ENCODE peak calls at places on chromosomes 5 and 9, in four cellular contexts. S is neural progenitor cell, Q is A549, K is choroid plexus epithelial cell. E is an unnamed sample.

GRCh38 chr5:569358-569867 is 42.7 kb upstream of the CEP72 start:
- DNase-seq in S (no peak), K (no peak), Q (no peak), E (peak)

GRCh38 chr5:107805819-107806218 is 135.1 kb upstream of the EFNA5 start:
- DNase-seq in K (no peak), S (peak), Q (no peak), E (no peak)

GRCh38 chr9:70563010-70563409 is 148.6 kb upstream of the KLF9 start:
- DNase-seq in S (no peak), Q (no peak), K (no peak), E (no peak)

GRCh38 chr9:93674580-93675335 is 98.4 kb downstream of the PHF2 start:
- DNase-seq in Q (no peak), K (no peak), S (no peak), E (peak)

GRCh38 chr5:38672059-38672791 is 115.8 kb upstream of the LIFR start:
- DNase-seq in S (no peak), K (peak), Q (peak), E (no peak)

GRCh38 chr5:161400583-161400982 is 145.9 kb downstream of the GABRB2 start:
- DNase-seq in S (no peak), K (no peak), Q (no peak), E (no peak)

GRCh38 chr5:15008476-15008875 is 136.9 kb upstream of the ANKH start:
- DNase-seq in Q (peak), K (peak), S (no peak), E (peak)

GRCh38 chr9:128160603-128160987 is 530 bp downstream of the BBLN start:
- DNase-seq in S (peak), K (no peak), Q (no peak), E (no peak)

GRCh38 chr9:137742698-137743097 is 123.9 kb downstream of the EHMT1 start:
- DNase-seq in Q (no peak), K (no peak), S (no peak), E (no peak)

GRCh38 chr5:92207156-92207555 is 824.0 kb upstream of the ARRDC3 start:
- DNase-seq in S (peak), K (no peak), Q (no peak), E (no peak)

GRCh38 chr5:82100303-82101077 is 128.7 kb downstream of the ATG10 start:
- DNase-seq in K (peak), S (no peak), Q (peak), E (no peak)

GRCh38 chr5:128276537-128277216 is 193.1 kb downstream of the SLC12A2 start:
- DNase-seq in K (peak), S (no peak), Q (no peak), E (no peak)

GRCh38 chr9:20640331-20641187 is 18.3 kb upstream of the MLLT3 start:
- DNase-seq in K (peak), Q (no peak), S (no peak), E (no peak)

GRCh38 chr5:6543346-6543730 is 89.5 kb downstream of the NSUN2 start:
- DNase-seq in Q (no peak), K (no peak), S (no peak), E (no peak)

GRCh38 chr5:57538341-57538955 is 55.8 kb upstream of the ACTBL2 start:
- DNase-seq in Q (peak), K (peak), S (no peak), E (no peak)

GRCh38 chr9:82680179-82680935 is 382.6 kb downstream of the RASEF start:
- DNase-seq in Q (no peak), S (no peak), K (no peak), E (no peak)

GRCh38 chr9:137430723-137431415 is 7.7 kb downstream of the NOXA1 start:
- DNase-seq in S (no peak), K (no peak), Q (no peak), E (peak)

GRCh38 chr5:58227858-58228257 is 232.0 kb downstream of the PLK2 start:
- DNase-seq in S (no peak), Q (no peak), K (no peak), E (no peak)

GRCh38 chr9:31615964-31616363 is 768.5 kb upstream of the ACO1 start:
- DNase-seq in K (no peak), Q (no peak), S (no peak), E (no peak)

GRCh38 chr5:60992871-60993270 is 47.9 kb downstream of the NDUFAF2 start:
- DNase-seq in Q (no peak), S (no peak), K (no peak), E (no peak)

GRCh38 chr5:43123887-43124286 is 3.2 kb downstream of the ZNF131 start:
- DNase-seq in K (no peak), Q (no peak), S (no peak), E (no peak)

GRCh38 chr5:73673161-73673591 is 47.2 kb downstream of the ARHGEF28 start:
- DNase-seq in S (no peak), Q (peak), K (peak), E (no peak)

GRCh38 chr9:113566712-113567071 is 103.2 kb downstream of the RGS3 start:
- DNase-seq in Q (no peak), K (no peak), S (no peak), E (peak)

GRCh38 chr9:15909297-15909696 is 356.5 kb downstream of the CCDC171 start:
- DNase-seq in Q (no peak), K (peak), S (no peak), E (no peak)